ENCODE peak calls at places on chromosomes 12 and 14, in nine cellular contexts. W, Z, C, B, L, V, E, N and O are unnamed samples.
A peak's percentile ranks its signal among the peaks of the same experiment; 100 is the strongest.

GRCh38 chr14:53953828-53954550 is 2.6 kb downstream of the BMP4 start:
- DNase-seq in N (peak; percentile 57), L (peak; percentile 27), V (peak; percentile 38), B (no peak), W (peak; percentile 77), E (peak; percentile 50), C (no peak), Z (no peak), O (no peak)

GRCh38 chr12:13436696-13437391 is 240.3 kb downstream of the EMP1 start:
- DNase-seq in Z (no peak), B (no peak), N (no peak), V (no peak), W (no peak), L (peak; percentile 71), C (no peak), E (peak; percentile 20), O (peak; percentile 73)

GRCh38 chr14:77126461-77126990 is 15.1 kb downstream of the ZDHHC22 start:
- DNase-seq in N (no peak), B (no peak), E (no peak), L (no peak), V (no peak), W (no peak), C (no peak), Z (no peak), O (no peak)

GRCh38 chr14:103558071-103558882 is 4.2 kb downstream of the BAG5 start:
- DNase-seq in B (no peak), E (peak; percentile 75), L (peak; percentile 80), Z (no peak), W (no peak), N (no peak), V (peak; percentile 10), C (no peak), O (no peak)

GRCh38 chr12:69898236-69898635 is 73.2 kb downstream of the MYRFL start:
- DNase-seq in L (no peak), W (no peak), V (no peak), C (no peak), Z (no peak), E (peak; percentile 86), B (no peak), N (no peak), O (no peak)

GRCh38 chr14:78491015-78491414 is 320.8 kb downstream of the NRXN3 start:
- DNase-seq in E (no peak), W (no peak), V (no peak), B (no peak), C (no peak), N (no peak), L (no peak), Z (no peak), O (no peak)

GRCh38 chr12:25623816-25624215 is 70.7 kb upstream of the LMNTD1 start:
- DNase-seq in N (no peak), B (no peak), L (no peak), E (peak; percentile 8), W (no peak), V (no peak), Z (no peak), C (no peak), O (no peak)

GRCh38 chr12:18861287-18861858 is 123.5 kb downstream of the CAPZA3 start:
- DNase-seq in E (peak; percentile 17), L (peak; percentile 62), C (peak; percentile 50), W (no peak), N (no peak), V (no peak), B (no peak), Z (peak; percentile 60), O (no peak)

GRCh38 chr12:57754411-57755193 is at the start of gene MARCHF9:
- DNase-seq in B (peak; percentile 92), L (peak; percentile 75), V (peak; percentile 59), E (no peak), Z (no peak), W (peak; percentile 90), C (peak; percentile 89), N (peak; percentile 84), O (peak; percentile 72)

GRCh38 chr12:3119745-3120660 is 42.8 kb downstream of the TSPAN9 start:
- DNase-seq in N (no peak), C (no peak), V (peak; percentile 79), W (peak; percentile 81), E (peak; percentile 65), Z (no peak), B (no peak), L (peak; percentile 35), O (no peak)

GRCh38 chr12:120711411-120711810 is 1.2 kb downstream of the UNC119B start:
- DNase-seq in L (no peak), Z (no peak), C (no peak), E (no peak), V (no peak), W (no peak), B (no peak), N (no peak), O (no peak)

GRCh38 chr14:54916061-54916460 is 13.4 kb upstream of the GCH1 start:
- DNase-seq in Z (no peak), L (no peak), N (no peak), C (no peak), E (no peak), B (no peak), V (no peak), W (no peak), O (no peak)

GRCh38 chr12:89574736-89575208 is 48.9 kb upstream of the POC1B start:
- DNase-seq in E (peak; percentile 89), B (no peak), V (no peak), Z (peak; percentile 72), W (no peak), C (no peak), L (peak; percentile 73), N (peak; percentile 17), O (no peak)

GRCh38 chr12:86257173-86257572 is 982 bp upstream of the MGAT4C start:
- DNase-seq in C (no peak), V (no peak), L (no peak), E (no peak), N (no peak), W (no peak), B (no peak), Z (no peak), O (no peak)

GRCh38 chr14:21309238-21309636 is 29.4 kb downstream of the RPGRIP1 start:
- DNase-seq in B (no peak), N (no peak), C (no peak), E (no peak), L (no peak), V (no peak), W (no peak), Z (no peak), O (no peak)
- H3K4me1 ChIP-seq in B (peaks cover 7% of the 10 kb centered on the region), N (peaks cover 25% of the 10 kb centered on the region), C (peaks cover 7% of the 10 kb centered on the region), E (no peaks in the 10 kb centered on the region), L (peaks cover 4% of the 10 kb centered on the region), V (peaks cover 17% of the 10 kb centered on the region), W (peaks cover 7% of the 10 kb centered on the region), Z (no peaks in the 10 kb centered on the region), O (peaks cover 4% of the 10 kb centered on the region)

GRCh38 chr12:11745112-11745511 is 95.6 kb downstream of the ETV6 start:
- DNase-seq in B (no peak), E (no peak), C (no peak), Z (no peak), N (no peak), V (no peak), L (no peak), W (no peak), O (no peak)

GRCh38 chr12:11749943-11750690 is 100.6 kb downstream of the ETV6 start:
- DNase-seq in C (peak; percentile 69), B (no peak), W (no peak), N (no peak), Z (no peak), L (no peak), V (peak; percentile 26), E (no peak), O (no peak)

GRCh38 chr12:11746024-11746771 is 96.7 kb downstream of the ETV6 start:
- DNase-seq in W (no peak), Z (peak; percentile 92), B (no peak), N (no peak), E (peak; percentile 82), L (no peak), C (no peak), V (no peak), O (no peak)

GRCh38 chr12:11746940-11747716 is 97.7 kb downstream of the ETV6 start:
- DNase-seq in W (no peak), B (no peak), L (no peak), C (no peak), N (no peak), V (no peak), Z (no peak), E (no peak), O (no peak)

DNA sequence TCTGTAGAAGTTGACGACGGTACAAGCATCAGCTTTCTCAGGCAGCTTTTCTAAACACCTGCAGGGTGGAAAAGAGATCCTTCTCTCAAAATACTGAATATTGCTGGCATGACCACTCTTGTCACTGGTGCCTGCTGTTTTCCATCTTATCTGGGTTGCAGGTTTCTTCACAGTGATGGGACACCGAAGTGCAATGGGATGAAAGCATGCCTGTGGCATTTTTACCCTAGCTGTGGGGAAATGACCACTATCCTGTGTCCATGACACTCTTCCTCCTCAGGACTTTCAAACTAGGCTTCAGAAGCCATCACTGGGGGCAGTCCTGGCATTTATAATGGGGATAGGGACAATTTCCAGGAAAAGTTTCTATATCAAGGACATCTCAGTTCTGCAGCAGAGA is 98.5 kb downstream of the ETV6 start:
- DNase-seq in L (no peak), Z (no peak), V (no peak), C (no peak), N (no peak), W (no peak), E (no peak), B (no peak), O (no peak)
- H3K4me1 ChIP-seq in L (peaks cover 24% of the 10 kb centered on the region), Z (peaks cover 31% of the 10 kb centered on the region), V (peaks cover 23% of the 10 kb centered on the region), C (peaks cover 40% of the 10 kb centered on the region), N (peaks cover 49% of the 10 kb centered on the region), W (peaks cover 23% of the 10 kb centered on the region), E (peaks cover 2% of the 10 kb centered on the region), B (no peaks in the 10 kb centered on the region), O (peaks cover 14% of the 10 kb centered on the region)

GRCh38 chr12:108801736-108802665 is 55.4 kb downstream of the SSH1 start:
- DNase-seq in N (peak; percentile 93), W (no peak), L (no peak), Z (peak; percentile 69), B (no peak), E (peak; percentile 87), V (peak; percentile 49), C (no peak), O (no peak)
- H3K4me1 ChIP-seq in N (peaks cover 21% of the 10 kb centered on the region), W (peaks cover 33% of the 10 kb centered on the region), L (peaks cover 25% of the 10 kb centered on the region), Z (peaks cover 31% of the 10 kb centered on the region), B (peaks cover 5% of the 10 kb centered on the region), E (peaks cover 52% of the 10 kb centered on the region), V (peaks cover 94% of the 10 kb centered on the region), C (peaks cover 5% of the 10 kb centered on the region), O (peaks cover 74% of the 10 kb centered on the region)

GRCh38 chr12:1502856-1503255 is 91.5 kb downstream of the FBXL14 start:
- DNase-seq in L (no peak), V (no peak), N (no peak), B (no peak), W (no peak), C (no peak), E (no peak), Z (no peak), O (no peak)

GRCh38 chr12:1501001-1501400 is 93.4 kb downstream of the FBXL14 start:
- DNase-seq in W (no peak), N (no peak), E (no peak), L (no peak), V (no peak), C (no peak), Z (no peak), B (no peak), O (no peak)

GRCh38 chr12:1503281-1503711 is 91.1 kb downstream of the FBXL14 start:
- DNase-seq in L (no peak), C (no peak), Z (no peak), B (no peak), E (no peak), V (no peak), N (no peak), W (no peak), O (no peak)

GRCh38 chr12:1502441-1502785 is 92.0 kb downstream of the FBXL14 start:
- DNase-seq in E (peak; percentile 26), Z (no peak), C (no peak), L (no peak), V (no peak), N (no peak), B (no peak), W (no peak), O (no peak)

GRCh38 chr12:1501695-1502440 is 92.5 kb downstream of the FBXL14 start:
- DNase-seq in B (no peak), V (no peak), E (no peak), L (no peak), Z (no peak), N (no peak), W (no peak), C (no peak), O (no peak)
- H3K4me1 ChIP-seq in B (peaks cover 4% of the 10 kb centered on the region), V (peaks cover 22% of the 10 kb centered on the region), E (peaks cover 7% of the 10 kb centered on the region), L (no peaks in the 10 kb centered on the region), Z (no peaks in the 10 kb centered on the region), N (no peaks in the 10 kb centered on the region), W (no peaks in the 10 kb centered on the region), C (no peaks in the 10 kb centered on the region), O (no peaks in the 10 kb centered on the region)